ENCODE peak calls at places on chromosomes 2 and 18, in four cellular contexts. U, Q, K and Z are unnamed samples.

GRCh38 chr2:10097352-10098148 is 17.3 kb upstream of the CYS1 start:
- DNase-seq in U (peak), Q (peak), K (peak), Z (no peak)

GRCh38 chr2:38873763-38874162 is 2.0 kb downstream of the DHX57 start:
- DNase-seq in U (no peak), Q (no peak), K (no peak), Z (no peak)

GRCh38 chr2:95386031-95386430 is 16.5 kb upstream of the FAHD2A start:
- DNase-seq in U (no peak), Q (no peak), K (no peak), Z (no peak)

GRCh38 chr2:230798769-230799399 is 65.9 kb upstream of the ITM2C start:
- DNase-seq in U (no peak), Q (peak), K (peak), Z (peak)

GRCh38 chr2:238868616-238869292 is 20.9 kb downstream of the TWIST2 start:
- DNase-seq in U (peak), Q (no peak), K (no peak), Z (no peak)

GRCh38 chr2:137192366-137193315 is 427.3 kb downstream of the THSD7B start:
- DNase-seq in U (no peak), Q (no peak), K (no peak), Z (no peak)

GRCh38 chr2:190812506-190813294 is 67.9 kb upstream of the GLS start:
- DNase-seq in U (no peak), Q (no peak), K (no peak), Z (no peak)

GRCh38 chr2:29014811-29015414 is 33.8 kb downstream of the TOGARAM2 start:
- DNase-seq in U (no peak), Q (no peak), K (peak), Z (no peak)

GRCh38 chr2:224453892-224454291 is 52.0 kb upstream of the FAM124B start:
- DNase-seq in U (no peak), Q (no peak), K (no peak), Z (no peak)

GRCh38 chr2:138559648-138560047 is 58.1 kb downstream of the SPOPL start:
- DNase-seq in U (no peak), Q (no peak), K (no peak), Z (no peak)

GRCh38 chr2:159045545-159046454 is 77.4 kb downstream of the TANC1 start:
- DNase-seq in U (no peak), Q (peak), K (no peak), Z (no peak)

GRCh38 chr18:75350440-75350839 is 77.1 kb downstream of the SMIM21 start:
- DNase-seq in U (no peak), Q (no peak), K (no peak), Z (no peak)

GRCh38 chr18:31042391-31043181 is at the start of gene DSC3:
- DNase-seq in U (peak), Q (no peak), K (no peak), Z (no peak)

GRCh38 chr2:66577331-66578041 is 142.6 kb downstream of the MEIS1 start:
- DNase-seq in U (no peak), Q (no peak), K (no peak), Z (no peak)

GRCh38 chr2:66573866-66574265 is 138.9 kb downstream of the MEIS1 start:
- DNase-seq in U (no peak), Q (no peak), K (no peak), Z (no peak)

GRCh38 chr2:66576381-66577330 is 141.7 kb downstream of the MEIS1 start:
- DNase-seq in U (no peak), Q (no peak), K (no peak), Z (no peak)

GRCh38 chr2:66574701-66575624 is 140.0 kb downstream of the MEIS1 start:
- DNase-seq in U (no peak), Q (no peak), K (no peak), Z (no peak)

DNA sequence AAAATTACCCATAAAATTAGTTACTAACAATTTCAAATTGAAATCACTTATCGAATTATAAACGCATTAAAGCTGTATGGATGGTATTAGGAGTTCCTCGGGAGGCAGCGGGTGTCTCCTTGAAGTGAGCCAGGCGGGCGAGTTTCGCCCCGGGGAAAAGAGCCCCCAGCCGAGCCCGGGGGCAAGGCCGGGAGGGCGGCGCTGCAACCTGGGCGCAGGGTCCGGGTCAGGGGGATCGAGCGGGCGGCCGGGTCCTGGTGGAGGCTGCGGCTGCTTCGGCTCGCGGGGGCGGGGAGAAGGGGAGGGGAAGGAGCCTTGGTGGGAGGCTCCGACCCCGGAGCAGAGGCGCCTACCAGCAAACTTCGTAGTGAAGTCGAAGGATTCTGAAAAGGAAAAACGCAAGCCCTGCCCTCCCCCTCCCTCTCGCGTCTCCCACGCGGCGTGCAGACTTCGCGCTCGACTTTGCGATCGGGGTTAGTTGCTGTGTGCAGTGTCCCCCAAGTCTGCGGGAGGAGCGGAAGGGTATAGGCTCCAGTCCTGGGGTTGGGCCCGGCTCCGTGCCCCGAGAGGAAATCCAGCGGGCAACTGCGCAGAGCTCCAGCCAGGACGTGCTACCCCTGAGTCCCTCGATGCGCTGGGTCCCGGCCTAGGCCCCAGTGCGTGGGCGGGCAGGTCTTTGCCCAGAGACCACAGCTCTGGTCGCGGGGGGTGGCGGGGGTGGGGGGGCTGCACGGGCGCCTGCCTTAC is 140.9 kb downstream of the MEIS1 start:
- DNase-seq in U (peak), Q (no peak), K (no peak), Z (no peak)
- TF ChIP-seq CTCF in U (no peak), Q (no peak), K (no peak), Z (no peak)

GRCh38 chr18:6542296-6542695 is 127.6 kb upstream of the L3MBTL4 start:
- DNase-seq in U (no peak), Q (no peak), K (no peak), Z (no peak)
- H3K4me3 ChIP-seq in U (no peak), Q (no peak), K (no peak), Z (no peak)

GRCh38 chr18:26656944-26657536 is 108.7 kb upstream of the KCTD1 start:
- DNase-seq in U (peak), Q (peak), K (peak), Z (no peak)
- TF ChIP-seq CTCF in U (peak), Q (no peak), K (no peak), Z (peak)

DNA sequence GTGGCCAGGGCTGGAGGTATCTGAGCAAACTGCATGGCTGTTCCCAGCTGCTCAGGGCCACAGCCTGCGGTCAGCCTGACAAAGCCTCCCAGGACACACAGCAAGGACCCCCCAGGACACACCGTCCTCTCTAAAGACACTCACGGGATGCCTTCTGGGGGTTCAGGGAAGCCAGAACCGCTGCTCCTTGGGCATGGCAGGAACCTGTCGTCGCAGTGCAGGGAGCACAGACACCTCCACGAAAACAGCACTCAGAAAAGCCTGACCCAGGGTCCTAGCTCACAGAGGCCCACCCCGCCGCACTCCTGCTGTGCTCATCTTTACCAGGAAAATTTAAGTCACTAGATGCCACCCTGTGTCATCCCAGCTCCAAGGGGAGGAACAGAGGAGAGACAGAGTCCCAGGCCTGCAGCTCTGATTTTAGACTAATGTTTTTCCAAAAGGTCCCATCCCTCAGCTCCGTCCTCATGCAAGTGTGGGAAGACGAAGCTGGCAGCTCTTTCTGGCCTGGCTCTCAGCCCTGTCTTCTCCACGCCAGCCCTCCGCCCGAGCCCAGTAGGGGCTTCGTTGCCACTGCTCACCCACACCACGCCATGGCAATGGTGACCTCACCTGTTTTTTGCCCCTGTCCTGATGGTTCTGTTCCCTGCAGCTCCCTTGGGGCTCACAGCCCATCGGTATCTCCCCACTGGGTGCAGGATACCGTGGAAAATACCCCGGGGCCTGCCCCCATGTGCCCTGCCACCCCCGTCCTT is 23.9 kb upstream of the SLC66A3 start:
- DNase-seq in U (no peak), Q (no peak), K (no peak), Z (no peak)
- H3K4me3 ChIP-seq in U (no peak), Q (no peak), K (no peak), Z (no peak)

GRCh38 chr2:8525582-8526402 is 156.1 kb upstream of the ID2 start:
- DNase-seq in U (peak), Q (peak), K (peak), Z (peak)
- TF ChIP-seq CTCF in U (peak), Q (peak), K (peak), Z (peak)

DNA sequence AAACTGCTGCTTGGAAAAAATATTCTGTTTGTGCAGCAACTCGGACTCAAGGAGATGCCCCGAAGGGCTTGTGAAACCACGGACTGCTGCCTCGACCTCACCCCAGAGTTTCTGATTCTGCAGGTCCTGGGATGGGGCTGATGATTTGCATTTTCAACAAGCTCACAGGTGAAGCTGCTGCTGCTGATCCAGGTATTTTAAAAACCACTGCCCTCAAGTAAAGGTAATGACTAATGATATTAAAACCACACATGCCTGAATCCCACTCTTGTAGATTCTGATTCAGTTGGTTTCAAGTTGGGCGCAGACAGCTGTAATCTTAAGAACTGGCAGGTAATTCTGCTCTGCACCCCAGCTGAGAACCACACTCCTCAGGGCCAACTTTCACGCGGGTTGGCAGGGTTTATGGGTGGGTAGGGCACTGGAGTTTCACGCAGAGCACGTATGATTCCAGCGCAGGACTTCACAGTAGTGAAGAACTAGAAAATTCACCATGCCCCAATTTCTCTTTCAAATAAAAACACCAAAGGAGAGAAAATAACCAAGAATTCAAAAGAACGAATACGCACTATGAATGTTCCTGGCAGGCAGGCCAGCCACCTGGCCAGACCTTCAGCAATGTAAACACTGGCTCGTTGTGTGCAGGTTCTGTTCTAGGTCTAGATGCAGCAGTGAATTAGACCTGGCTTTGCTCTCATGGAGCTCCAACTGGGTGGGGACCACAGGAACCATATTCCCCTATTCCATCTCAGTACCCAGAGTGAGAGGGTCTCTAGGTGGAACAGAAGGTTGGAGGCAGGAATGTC is 74.6 kb upstream of the ZFP36L2 start:
- DNase-seq in U (no peak), Q (peak), K (no peak), Z (no peak)
- H3K4me3 ChIP-seq in U (no peak), Q (no peak), K (no peak), Z (no peak)

GRCh38 chr2:217875556-217876252 is 127.1 kb downstream of the TNS1 start:
- DNase-seq in U (no peak), Q (no peak), K (no peak), Z (no peak)

GRCh38 chr2:217873371-217873770 is 129.4 kb downstream of the TNS1 start:
- DNase-seq in U (no peak), Q (no peak), K (no peak), Z (no peak)

GRCh38 chr2:217875138-217875537 is 127.7 kb downstream of the TNS1 start:
- DNase-seq in U (no peak), Q (no peak), K (no peak), Z (no peak)

GRCh38 chr2:217870528-217871011 is 132.2 kb downstream of the TNS1 start:
- DNase-seq in U (no peak), Q (no peak), K (no peak), Z (no peak)

GRCh38 chr2:217872319-217872718 is 130.5 kb downstream of the TNS1 start:
- DNase-seq in U (no peak), Q (no peak), K (no peak), Z (no peak)
- TF ChIP-seq CTCF in U (no peak), Q (peak), K (no peak), Z (no peak)

GRCh38 chr2:75475049-75475448 is 85.7 kb downstream of the EVA1A start:
- DNase-seq in U (no peak), Q (no peak), K (no peak), Z (no peak)
- H3K4me3 ChIP-seq in U (no peak), Q (no peak), K (no peak), Z (no peak)

DNA sequence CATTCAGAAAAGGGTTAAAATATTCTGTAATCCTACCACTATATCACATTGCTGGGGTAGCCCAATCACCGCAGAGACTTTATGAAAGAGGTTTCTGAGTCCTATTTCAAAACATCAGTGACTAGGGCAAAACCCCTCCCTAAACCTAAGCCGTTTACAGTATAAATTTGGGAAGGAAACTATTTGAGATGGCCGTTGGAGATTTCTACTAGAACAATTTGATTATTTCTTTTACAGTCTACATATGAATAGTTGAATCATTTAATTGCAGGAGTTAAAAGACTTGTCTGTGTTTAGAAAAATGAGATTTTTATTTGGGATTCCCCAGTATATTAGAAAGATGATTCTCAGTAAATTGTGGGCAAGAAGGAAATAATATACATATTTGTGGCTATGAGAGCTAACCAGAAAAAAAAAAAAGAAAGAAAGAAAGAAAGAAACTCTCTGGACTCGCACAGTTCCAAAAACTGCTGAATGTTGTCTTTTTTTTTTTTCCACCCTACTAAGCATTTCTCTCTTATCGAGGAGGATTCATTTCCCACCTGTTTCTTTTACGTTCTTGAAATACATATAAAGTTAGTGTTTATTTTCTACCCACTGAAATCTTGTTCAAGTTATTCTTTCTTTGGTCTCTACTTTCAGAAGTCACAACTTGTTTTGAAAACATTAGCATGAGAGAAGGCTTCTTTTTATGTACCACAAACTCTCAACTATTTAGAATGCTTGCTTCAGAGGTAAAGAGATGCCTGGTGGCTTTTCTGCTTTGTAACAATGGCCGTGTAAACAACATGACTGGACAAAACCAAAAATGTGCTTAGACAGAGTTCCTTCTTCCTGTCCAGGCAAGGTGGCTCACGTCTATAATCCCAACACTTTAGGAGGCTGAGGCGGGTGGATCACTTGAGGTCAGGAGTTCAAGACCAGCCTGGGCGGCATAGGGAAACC is 65.9 kb downstream of the BCL2 start:
- DNase-seq in U (no peak), Q (peak), K (peak), Z (no peak)
- TF ChIP-seq CTCF in U (no peak), Q (no peak), K (no peak), Z (no peak)

GRCh38 chr18:74040008-74040407 is 107.6 kb downstream of the FBXO15 start:
- DNase-seq in U (no peak), Q (no peak), K (no peak), Z (no peak)
- H3K4me3 ChIP-seq in U (no peak), Q (no peak), K (no peak), Z (no peak)